ENCODE peak calls at places on chromosomes 12 and 14, in four cellular contexts. V, U, R and F are unnamed samples.

GRCh38 chr12:96015672-96016071 is 19.5 kb upstream of the HAL start:
- DNase-seq in V (no peak), U (no peak), R (no peak), F (no peak)

GRCh38 chr12:98220636-98221035 is 294.8 kb upstream of the TMPO start:
- DNase-seq in V (no peak), U (no peak), R (no peak), F (no peak)

GRCh38 chr12:254912-255311 is 7.7 kb downstream of the SLC6A13 start:
- DNase-seq in V (no peak), U (no peak), R (no peak), F (no peak)

GRCh38 chr12:14207946-14208612 is 157.4 kb upstream of the ATF7IP start:
- DNase-seq in V (peak), U (no peak), R (no peak), F (peak)

GRCh38 chr14:68961361-68961760 is 17.7 kb downstream of the ACTN1 start:
- DNase-seq in V (no peak), U (no peak), R (no peak), F (no peak)

GRCh38 chr14:100537701-100538565 is 49.3 kb downstream of the BEGAIN start:
- DNase-seq in V (no peak), U (no peak), R (peak), F (no peak)

GRCh38 chr12:58712981-58713380 is 207.3 kb downstream of the LRIG3 start:
- DNase-seq in V (no peak), U (no peak), R (no peak), F (no peak)

GRCh38 chr12:85466906-85467305 is 186.9 kb downstream of the ALX1 start:
- DNase-seq in V (no peak), U (no peak), R (no peak), F (no peak)

GRCh38 chr12:50110127-50110761 is 1.8 kb upstream of the COX14 start:
- DNase-seq in V (no peak), U (peak), R (no peak), F (peak)

GRCh38 chr12:123010681-123011080 is 30.2 kb downstream of the ARL6IP4 start:
- DNase-seq in V (no peak), U (no peak), R (no peak), F (no peak)
- TF ChIP-seq ELF1 in V (no peak), U (no peak), R (no peak), F (no peak)

GRCh38 chr12:6554168-6554989 is 1.5 kb downstream of the IFFO1 start:
- DNase-seq in V (peak), U (peak), R (peak), F (peak)
- TF ChIP-seq ELF1 in V (no peak), U (no peak), R (no peak), F (no peak)

GRCh38 chr14:75143761-75144527 is 17.1 kb upstream of the NEK9 start:
- DNase-seq in V (no peak), U (no peak), R (no peak), F (no peak)

GRCh38 chr14:75142494-75142893 is 15.6 kb upstream of the NEK9 start:
- DNase-seq in V (no peak), U (no peak), R (no peak), F (no peak)

GRCh38 chr14:75144944-75145343 is 18.1 kb upstream of the NEK9 start:
- DNase-seq in V (no peak), U (no peak), R (no peak), F (no peak)

GRCh38 chr14:75150150-75150549 is 23.3 kb upstream of the NEK9 start:
- DNase-seq in V (no peak), U (no peak), R (no peak), F (no peak)

DNA sequence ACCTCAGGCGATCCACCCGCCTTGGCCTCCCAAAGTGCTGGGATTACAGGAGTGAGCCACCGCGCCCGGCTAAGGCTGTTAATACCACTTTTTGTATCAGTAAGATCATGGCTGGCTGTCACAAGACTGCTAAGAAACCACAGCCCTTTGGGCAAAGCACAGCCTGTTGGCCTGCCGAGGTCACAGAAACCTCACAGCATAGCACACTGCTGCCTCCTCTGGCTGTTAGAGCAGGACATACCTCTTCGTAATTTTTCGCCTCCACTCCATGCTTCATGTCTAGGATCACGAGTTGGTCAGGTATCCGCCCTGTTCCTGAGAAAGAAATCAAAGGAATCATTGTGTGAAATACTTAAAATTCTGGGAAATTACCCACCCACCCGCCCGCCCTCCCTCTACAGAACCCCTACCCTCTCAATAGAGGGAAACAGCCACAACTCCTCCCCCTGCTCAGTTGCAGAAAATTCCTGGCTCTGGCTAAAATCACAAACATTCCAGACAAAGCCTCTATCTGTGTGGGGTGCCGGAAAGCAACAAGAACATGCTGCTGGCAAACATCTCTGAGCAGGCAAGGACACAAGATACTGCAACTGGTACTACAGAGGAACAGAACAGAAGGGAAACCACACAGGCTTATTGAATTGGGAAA is 20.7 kb upstream of the NEK9 start:
- DNase-seq in V (no peak), U (no peak), R (no peak), F (peak)
- TF ChIP-seq ELF1 in V (no peak), U (no peak), R (no peak), F (no peak)

DNA sequence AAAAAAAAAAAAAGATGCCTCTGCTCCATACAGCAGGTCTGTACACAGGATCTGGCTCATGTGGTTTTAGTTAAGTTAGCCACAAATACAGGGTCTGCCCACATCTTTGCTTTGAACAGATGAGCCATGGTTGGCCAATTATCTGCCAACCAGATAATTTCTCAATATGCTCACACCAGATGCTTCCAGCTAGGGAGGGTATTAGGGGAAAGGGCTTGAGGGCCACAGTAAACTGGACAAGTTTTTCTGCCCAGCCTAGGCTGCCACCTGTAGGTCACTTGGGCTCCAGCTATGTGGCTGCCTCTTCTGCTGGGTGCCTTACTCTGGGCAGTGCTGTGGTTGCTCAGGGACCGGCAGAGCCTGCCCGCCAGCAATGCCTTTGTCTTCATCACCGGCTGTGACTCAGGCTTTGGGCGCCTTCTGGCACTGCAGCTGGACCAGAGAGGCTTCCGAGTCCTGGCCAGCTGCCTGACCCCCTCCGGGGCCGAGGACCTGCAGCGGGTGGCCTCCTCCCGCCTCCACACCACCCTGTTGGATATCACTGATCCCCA is 776 bp downstream of the RDH5 start:
- DNase-seq in V (peak), U (no peak), R (peak), F (peak)
- TF ChIP-seq ELF1 in V (no peak), U (no peak), R (no peak), F (no peak)

GRCh38 chr12:94427520-94428381 is 31.9 kb downstream of the CEP83 start:
- DNase-seq in V (no peak), U (no peak), R (no peak), F (no peak)
- TF ChIP-seq ELF1 in V (no peak), U (no peak), R (no peak), F (no peak)

GRCh38 chr14:83004456-83005006 is 1470.9 kb upstream of the SEL1L start:
- DNase-seq in V (no peak), U (no peak), R (no peak), F (no peak)

GRCh38 chr14:83007641-83008237 is 1474.1 kb upstream of the SEL1L start:
- DNase-seq in V (no peak), U (no peak), R (no peak), F (no peak)

DNA sequence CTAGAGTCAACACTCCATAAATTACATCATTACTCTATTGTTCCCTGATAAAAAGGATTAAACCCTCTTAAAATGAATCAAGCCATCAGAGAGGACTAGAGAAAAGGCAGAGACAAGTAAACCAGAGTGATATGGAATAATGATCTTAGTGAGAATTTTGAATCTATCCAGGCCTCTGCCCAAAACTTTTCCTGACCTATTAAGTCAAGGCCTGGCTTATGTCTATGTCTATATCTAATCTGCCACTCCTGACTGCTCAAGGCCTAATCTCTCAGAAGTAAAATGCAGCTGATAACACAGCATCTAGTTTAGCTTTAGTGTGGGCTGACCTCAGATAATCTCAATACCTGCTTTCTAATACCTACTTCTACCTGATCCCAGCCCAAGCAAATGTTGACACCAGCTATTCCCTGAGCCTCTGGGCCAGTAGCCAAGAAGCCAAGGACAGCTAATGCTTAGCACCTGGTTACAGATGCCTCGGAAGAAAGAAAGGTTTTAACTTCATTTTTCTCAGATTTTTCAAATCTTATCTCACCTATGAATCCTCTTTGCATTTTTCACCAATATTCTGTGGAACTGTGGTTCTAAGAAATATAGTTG is 1472.5 kb upstream of the SEL1L start:
- DNase-seq in V (no peak), U (no peak), R (no peak), F (no peak)
- TF ChIP-seq ELF1 in V (no peak), U (no peak), R (no peak), F (no peak)

DNA sequence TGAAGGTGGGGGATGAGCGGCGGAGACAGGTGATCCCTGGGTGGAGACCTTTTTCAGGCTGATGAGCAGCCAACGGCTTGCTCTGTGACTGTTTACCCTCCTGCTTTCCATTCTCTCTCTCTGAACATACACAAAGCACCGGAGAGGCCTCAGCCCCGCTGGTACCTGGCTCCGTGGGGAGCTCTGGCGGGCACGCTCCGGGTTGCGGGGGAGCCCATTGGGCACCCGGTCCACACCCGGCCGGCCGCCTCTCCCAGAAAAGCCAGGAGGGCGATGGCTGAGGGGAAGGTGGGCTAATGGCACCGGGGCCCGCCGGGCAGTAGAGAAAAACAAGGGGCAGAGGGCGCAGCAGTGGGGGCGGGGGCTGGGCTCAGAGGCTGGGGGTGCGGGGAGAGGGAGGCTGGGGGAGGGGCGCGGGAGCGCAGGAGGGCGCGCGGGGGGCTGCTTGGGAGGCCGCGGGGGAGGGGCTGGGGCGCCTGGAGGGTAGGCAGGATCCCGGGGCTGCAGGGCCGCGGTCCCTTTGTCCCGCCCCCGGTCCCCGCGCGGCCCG is 422 bp downstream of the SMARCC2 start:
- DNase-seq in V (no peak), U (peak), R (peak), F (no peak)
- TF ChIP-seq ELF1 in V (no peak), U (no peak), R (no peak), F (no peak)